ENCODE peak calls at places on chromosomes 3 and 15, in eight cellular contexts. R, U, O, F, Z, K, W and G are unnamed samples.

GRCh38 chr15:98920091-98920880 is 87.3 kb downstream of the PGPEP1L start:
- DNase-seq in O (no peak), K (no peak), Z (no peak), U (peak; percentile 66), F (no peak), R (no peak), W (no peak), G (peak; percentile 50)

GRCh38 chr3:27677554-27677953 is 44.6 kb downstream of the EOMES start:
- DNase-seq in U (peak; percentile 96), O (no peak), Z (no peak), K (peak; percentile 95), R (no peak), F (no peak), W (no peak), G (peak; percentile 97)

GRCh38 chr3:31531992-31532586 is 636 bp upstream of the STT3B start:
- DNase-seq in K (peak; percentile 100), R (peak; percentile 96), W (peak; percentile 99), U (peak; percentile 100), Z (peak; percentile 99), O (peak; percentile 99), F (peak; percentile 99), G (peak; percentile 98)

GRCh38 chr3:113948015-113948917 is 453 bp downstream of the ZDHHC23 start:
- DNase-seq in F (peak; percentile 27), U (peak; percentile 15), W (peak; percentile 61), K (peak; percentile 25), R (no peak), Z (peak; percentile 77), O (peak; percentile 16), G (peak; percentile 6)

GRCh38 chr3:56469141-56469540 is 874 bp upstream of the ERC2 start:
- DNase-seq in K (peak; percentile 31), F (no peak), W (no peak), R (no peak), Z (no peak), U (no peak), O (no peak), G (no peak)

GRCh38 chr3:12663936-12664908 is at the start of gene RAF1:
- DNase-seq in R (peak; percentile 97), W (peak; percentile 98), O (peak; percentile 99), U (peak; percentile 99), Z (peak; percentile 99), F (peak; percentile 98), K (peak; percentile 100), G (peak; percentile 97)

GRCh38 chr3:56781762-56782161 is 20.0 kb downstream of the ARHGEF3 start:
- DNase-seq in O (no peak), Z (no peak), F (no peak), K (no peak), U (no peak), R (no peak), W (no peak), G (no peak)

GRCh38 chr3:42264399-42265058 is 1.5 kb downstream of the CCK start:
- DNase-seq in Z (no peak), U (peak; percentile 73), R (peak; percentile 66), K (peak; percentile 85), O (peak; percentile 40), W (peak; percentile 9), F (no peak), G (no peak)

GRCh38 chr15:95302206-95302605 is 1028.3 kb upstream of the NR2F2 start:
- DNase-seq in Z (no peak), O (no peak), K (no peak), F (no peak), W (no peak), U (peak; percentile 46), R (no peak), G (peak; percentile 23)

GRCh38 chr3:141152801-141153678 is 78.6 kb upstream of the PXYLP1 start:
- DNase-seq in U (no peak), R (no peak), W (no peak), Z (no peak), F (peak; percentile 46), K (no peak), O (no peak), G (no peak)

GRCh38 chr3:12139111-12139511 is 19.6 kb downstream of the TIMP4 start:
- DNase-seq in R (no peak), U (peak; percentile 47), F (no peak), W (no peak), K (peak; percentile 87), Z (peak; percentile 6), O (no peak), G (no peak)

GRCh38 chr3:13572926-13573623 is 24.1 kb downstream of the FBLN2 start:
- DNase-seq in K (no peak), F (no peak), R (no peak), O (no peak), Z (no peak), W (no peak), U (no peak), G (no peak)

GRCh38 chr3:14150491-14151230 is 25.8 kb downstream of the TMEM43 start:
- DNase-seq in U (peak; percentile 35), W (no peak), Z (no peak), K (peak; percentile 54), F (no peak), O (no peak), R (no peak), G (no peak)

GRCh38 chr3:139284221-139284620 is 59.6 kb upstream of the MRPS22 start:
- DNase-seq in W (no peak), Z (no peak), F (no peak), R (no peak), U (no peak), K (peak; percentile 93), O (no peak), G (no peak)

GRCh38 chr3:111073186-111073585 is 1.6 kb downstream of the NECTIN3 start:
- DNase-seq in R (no peak), F (no peak), W (no peak), O (no peak), Z (no peak), K (peak; percentile 70), U (peak; percentile 22), G (peak; percentile 7)

GRCh38 chr15:78808550-78808949 is 2.7 kb downstream of the ADAMTS7 start:
- DNase-seq in R (no peak), Z (peak; percentile 63), K (peak; percentile 77), U (peak; percentile 54), F (no peak), W (no peak), O (no peak), G (peak; percentile 35)

GRCh38 chr3:48597408-48597800 is 2.3 kb upstream of the COL7A1 start:
- DNase-seq in R (no peak), O (no peak), K (peak; percentile 20), F (no peak), U (no peak), W (no peak), Z (no peak), G (no peak)

GRCh38 chr3:138786788-138787276 is 47.9 kb downstream of the PIK3CB start:
- DNase-seq in R (no peak), O (no peak), F (no peak), U (peak; percentile 81), Z (no peak), K (peak; percentile 53), W (no peak), G (peak; percentile 71)

GRCh38 chr3:110016235-110016634 is 678.9 kb upstream of the DPPA4 start:
- DNase-seq in Z (no peak), K (no peak), F (no peak), R (no peak), O (no peak), W (no peak), U (no peak), G (no peak)

GRCh38 chr15:70508561-70509281 is 254.6 kb downstream of the UACA start:
- DNase-seq in K (peak; percentile 81), O (no peak), W (no peak), F (no peak), Z (no peak), U (peak; percentile 93), R (no peak), G (peak; percentile 78)

GRCh38 chr3:171297951-171298350 is 162.3 kb downstream of the TNIK start:
- DNase-seq in O (no peak), R (no peak), K (no peak), Z (no peak), F (no peak), U (no peak), W (no peak), G (no peak)

DNA sequence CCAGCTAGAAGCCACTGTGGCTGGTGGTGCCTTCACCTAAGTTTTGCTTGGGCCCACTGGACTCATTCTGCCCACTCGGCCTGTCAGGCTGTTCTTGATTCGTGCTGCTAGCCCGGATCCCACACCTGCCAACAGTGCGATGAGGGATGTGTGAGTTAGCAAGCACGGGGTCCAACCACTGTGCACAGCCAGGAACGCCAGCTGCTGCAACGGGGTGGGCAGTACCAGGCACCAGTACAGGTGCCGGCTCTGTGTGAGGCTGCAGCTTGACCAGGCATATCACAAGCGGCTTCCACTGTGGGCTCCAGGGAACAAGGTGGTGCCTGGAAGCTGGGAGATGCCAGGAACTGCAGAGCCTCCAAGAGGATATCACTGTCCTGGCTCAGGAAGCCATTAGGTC is 481.2 kb downstream of the OTOL1 start:
- DNase-seq in R (no peak), U (no peak), W (no peak), O (no peak), Z (no peak), F (no peak), K (no peak), G (no peak)
- H3K4me3 ChIP-seq in R (no peak overlapping the region), U (no peak overlapping the region), W (no peak overlapping the region), O (no peak overlapping the region), Z (no peak overlapping the region), F (no peak overlapping the region), K (no peak overlapping the region), G (no peak overlapping the region)

GRCh38 chr15:63232400-63232799 is 43.0 kb downstream of the RAB8B start:
- DNase-seq in Z (peak; percentile 17), U (no peak), O (no peak), W (no peak), F (no peak), K (no peak), R (no peak), G (no peak)
- H3K4me3 ChIP-seq in Z (no peak overlapping the region), U (no peak overlapping the region), O (no peak overlapping the region), W (no peak overlapping the region), F (no peak overlapping the region), K (no peak overlapping the region), R (no peak overlapping the region), G (no peak overlapping the region)

GRCh38 chr3:107432646-107433045 is 55.4 kb downstream of the CCDC54 start:
- DNase-seq in F (no peak), O (no peak), U (no peak), K (peak; percentile 14), Z (no peak), W (no peak), R (no peak), G (no peak)
- H3K4me3 ChIP-seq in F (peak overlapping the region; percentile 85), O (peak overlapping the region; percentile 92), U (peak overlapping the region; percentile 71), K (no peak overlapping the region), Z (no peak overlapping the region), W (peak overlapping the region; percentile 78), R (peak overlapping the region; percentile 89), G (peak overlapping the region; percentile 78)

GRCh38 chr15:36887214-36888017 is 212.9 kb downstream of the MEIS2 start:
- DNase-seq in K (no peak), W (no peak), F (no peak), U (no peak), O (no peak), Z (no peak), R (no peak), G (no peak)

GRCh38 chr15:36888018-36888992 is 212.0 kb downstream of the MEIS2 start:
- DNase-seq in R (no peak), W (no peak), Z (no peak), U (no peak), O (no peak), F (no peak), K (no peak), G (no peak)

GRCh38 chr15:36884404-36885335 is 215.7 kb downstream of the MEIS2 start:
- DNase-seq in W (no peak), F (no peak), Z (no peak), O (no peak), K (no peak), U (no peak), R (no peak), G (no peak)

GRCh38 chr15:36885709-36886108 is 214.6 kb downstream of the MEIS2 start:
- DNase-seq in F (no peak), R (no peak), K (no peak), U (no peak), W (no peak), Z (no peak), O (no peak), G (no peak)

GRCh38 chr15:36886135-36887011 is 214.0 kb downstream of the MEIS2 start:
- DNase-seq in R (no peak), Z (no peak), U (no peak), F (no peak), O (no peak), K (no peak), W (no peak), G (no peak)
- H3K4me3 ChIP-seq in R (peak overlapping the region; percentile 54), Z (no peak overlapping the region), U (no peak overlapping the region), F (no peak overlapping the region), O (no peak overlapping the region), K (no peak overlapping the region), W (no peak overlapping the region), G (no peak overlapping the region)